ENCODE peak calls at places on chromosomes 3 and 15, in ten cellular contexts. N, I, V, L, K, T, C, R, Q and F are unnamed samples.

GRCh38 chr15:36960179-36960946 is 140.0 kb downstream of the MEIS2 start:
- DNase-seq in N (no peak), I (no peak), V (no peak), L (no peak), K (no peak), T (no peak), C (no peak), R (no peak), Q (no peak), F (no peak)

GRCh38 chr3:7371693-7372572 is 511.0 kb downstream of the GRM7 start:
- DNase-seq in N (no peak), I (no peak), V (no peak), L (no peak), K (no peak), T (no peak), C (no peak), R (no peak), Q (no peak), F (no peak)

GRCh38 chr15:66486887-66487286 is 10.7 kb downstream of the SNAPC5 start:
- DNase-seq in N (no peak), I (no peak), V (no peak), L (no peak), K (no peak), T (no peak), C (no peak), R (no peak), Q (no peak), F (no peak)

GRCh38 chr3:124640907-124641306 is 89.3 kb upstream of the UMPS start:
- DNase-seq in N (peak; percentile 18), I (no peak), V (no peak), L (no peak), K (no peak), T (no peak), C (no peak), R (no peak), Q (no peak), F (no peak)

GRCh38 chr3:100207886-100208285 is 52.9 kb upstream of the TBC1D23 start:
- DNase-seq in N (no peak), I (no peak), V (no peak), L (no peak), K (no peak), T (no peak), C (no peak), R (no peak), Q (no peak), F (no peak)

GRCh38 chr15:72358532-72359180 is 17.2 kb downstream of the HEXA start:
- DNase-seq in N (no peak), I (peak; percentile 46), V (peak; percentile 37), L (no peak), K (peak; percentile 53), T (peak; percentile 88), C (no peak), R (peak; percentile 71), Q (no peak), F (no peak)

GRCh38 chr3:53238051-53238850 is 17.6 kb downstream of the TKT start:
- DNase-seq in N (no peak), I (no peak), V (peak; percentile 51), L (no peak), K (peak; percentile 82), T (no peak), C (no peak), R (no peak), Q (no peak), F (no peak)

GRCh38 chr3:10008588-10009344 is 17.5 kb upstream of the FANCD2 start:
- DNase-seq in N (peak; percentile 87), I (peak; percentile 92), V (peak; percentile 96), L (peak; percentile 75), K (peak; percentile 64), T (peak; percentile 79), C (peak; percentile 90), R (peak; percentile 86), Q (no peak), F (peak; percentile 86)

GRCh38 chr15:57751177-57751800 is 44.8 kb downstream of the POLR2M start:
- DNase-seq in N (no peak), I (no peak), V (no peak), L (no peak), K (peak; percentile 47), T (no peak), C (peak; percentile 63), R (no peak), Q (no peak), F (no peak)

GRCh38 chr3:69113536-69113935 is 8.9 kb downstream of the LMOD3 start:
- DNase-seq in N (no peak), I (no peak), V (no peak), L (no peak), K (no peak), T (no peak), C (no peak), R (no peak), Q (no peak), F (no peak)

GRCh38 chr15:88529021-88529630 is 17.4 kb downstream of the DET1 start:
- DNase-seq in N (no peak), I (no peak), V (no peak), L (no peak), K (no peak), T (no peak), C (no peak), R (no peak), Q (no peak), F (no peak)

GRCh38 chr3:138371070-138371950 is 22.9 kb downstream of the MRAS start:
- DNase-seq in N (no peak), I (no peak), V (no peak), L (no peak), K (no peak), T (no peak), C (peak; percentile 19), R (no peak), Q (no peak), F (no peak)

GRCh38 chr3:43867673-43868072 is 176.9 kb downstream of the ABHD5 start:
- DNase-seq in N (no peak), I (no peak), V (no peak), L (no peak), K (no peak), T (no peak), C (no peak), R (no peak), Q (no peak), F (no peak)

DNA sequence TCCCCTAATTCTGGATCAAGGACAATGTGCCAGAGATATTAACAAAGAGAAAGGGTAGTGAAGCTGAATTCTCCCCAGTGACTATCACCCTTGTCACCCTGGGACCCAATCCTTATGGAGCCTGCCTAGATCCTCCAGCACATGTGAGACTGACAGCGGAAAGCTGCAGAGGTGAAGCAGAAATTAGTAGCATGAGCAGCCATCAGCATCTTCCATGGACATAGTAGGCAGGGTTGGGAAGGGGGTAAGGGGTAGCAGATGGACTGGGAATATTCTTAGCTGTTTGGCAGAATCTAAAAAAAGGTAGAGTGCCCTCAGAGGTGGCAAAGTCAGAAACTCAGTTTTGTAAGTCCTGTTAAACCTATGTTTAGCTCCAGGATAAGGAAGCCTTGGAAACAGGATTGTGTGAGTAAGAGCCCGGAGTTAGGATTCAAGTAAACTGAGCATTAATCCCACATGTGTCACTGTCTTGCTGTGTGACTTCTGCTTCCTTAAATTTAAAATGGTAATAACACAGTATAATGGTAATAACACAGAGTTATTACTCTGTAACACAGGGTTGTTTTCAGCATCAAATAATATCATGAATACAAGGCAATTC is 14.5 kb downstream of the GOLIM4 start:
- DNase-seq in N (no peak), I (no peak), V (no peak), L (no peak), K (no peak), T (no peak), C (no peak), R (no peak), Q (no peak), F (no peak)
- H3K27ac ChIP-seq in N (no peak overlapping the region), I (peak overlapping the region; percentile 34), V (no peak overlapping the region), L (no peak overlapping the region), K (no peak overlapping the region), T (no peak overlapping the region), C (no peak overlapping the region), R (no peak overlapping the region), Q (no peak overlapping the region), F (no peak overlapping the region)

DNA sequence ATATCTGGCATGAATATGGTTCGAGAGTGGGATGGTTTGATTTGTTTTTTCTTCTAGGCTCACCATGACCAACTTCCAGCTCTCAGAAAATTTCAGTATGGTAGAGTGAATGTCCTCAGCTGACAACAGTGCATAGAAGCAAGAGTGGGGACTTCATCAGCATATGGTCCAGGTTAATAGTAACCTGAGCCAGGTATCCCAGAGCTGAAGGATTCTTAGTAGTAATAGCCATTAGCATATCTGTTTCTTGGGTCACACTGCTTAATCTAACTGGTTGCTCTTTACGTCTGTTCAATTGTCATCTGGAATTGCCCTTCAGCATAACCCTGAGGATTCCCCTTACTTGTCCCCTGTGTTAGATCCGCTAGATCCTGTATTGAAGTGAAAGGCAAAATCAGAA is 151.8 kb downstream of the GMNC start:
- DNase-seq in N (no peak), I (no peak), V (no peak), L (no peak), K (no peak), T (no peak), C (no peak), R (no peak), Q (no peak), F (no peak)
- H3K27ac ChIP-seq in N (no peak overlapping the region), I (no peak overlapping the region), V (no peak overlapping the region), L (no peak overlapping the region), K (no peak overlapping the region), T (no peak overlapping the region), C (no peak overlapping the region), R (no peak overlapping the region), Q (no peak overlapping the region), F (no peak overlapping the region)

DNA sequence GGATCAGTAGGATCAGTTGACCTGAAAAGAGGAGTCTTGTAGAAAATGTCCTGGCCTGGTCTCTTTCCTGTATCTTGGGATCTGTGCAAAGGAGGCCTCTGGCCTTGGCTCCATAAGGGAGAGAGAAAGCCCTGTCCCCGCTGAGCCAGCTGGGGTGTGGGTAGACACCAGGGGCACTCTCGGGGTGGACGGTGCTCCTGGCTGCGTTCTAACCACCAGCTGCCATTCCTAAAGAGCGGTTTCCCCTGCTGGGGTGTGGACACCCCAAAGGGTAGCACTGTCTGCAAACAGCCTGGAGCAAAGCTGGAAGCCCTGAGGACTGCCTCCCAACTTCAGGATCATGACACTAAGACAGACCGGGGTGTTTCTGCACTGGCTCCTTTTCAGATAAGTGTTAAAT is 23.5 kb downstream of the SYNM start:
- DNase-seq in N (no peak), I (no peak), V (no peak), L (no peak), K (no peak), T (no peak), C (no peak), R (no peak), Q (no peak), F (no peak)
- H3K27ac ChIP-seq in N (no peak overlapping the region), I (peak overlapping the region; percentile 11), V (peak overlapping the region; percentile 35), L (no peak overlapping the region), K (peak overlapping the region; percentile 54), T (peak overlapping the region; percentile 97), C (no peak overlapping the region), R (peak overlapping the region; percentile 96), Q (no peak overlapping the region), F (no peak overlapping the region)

DNA sequence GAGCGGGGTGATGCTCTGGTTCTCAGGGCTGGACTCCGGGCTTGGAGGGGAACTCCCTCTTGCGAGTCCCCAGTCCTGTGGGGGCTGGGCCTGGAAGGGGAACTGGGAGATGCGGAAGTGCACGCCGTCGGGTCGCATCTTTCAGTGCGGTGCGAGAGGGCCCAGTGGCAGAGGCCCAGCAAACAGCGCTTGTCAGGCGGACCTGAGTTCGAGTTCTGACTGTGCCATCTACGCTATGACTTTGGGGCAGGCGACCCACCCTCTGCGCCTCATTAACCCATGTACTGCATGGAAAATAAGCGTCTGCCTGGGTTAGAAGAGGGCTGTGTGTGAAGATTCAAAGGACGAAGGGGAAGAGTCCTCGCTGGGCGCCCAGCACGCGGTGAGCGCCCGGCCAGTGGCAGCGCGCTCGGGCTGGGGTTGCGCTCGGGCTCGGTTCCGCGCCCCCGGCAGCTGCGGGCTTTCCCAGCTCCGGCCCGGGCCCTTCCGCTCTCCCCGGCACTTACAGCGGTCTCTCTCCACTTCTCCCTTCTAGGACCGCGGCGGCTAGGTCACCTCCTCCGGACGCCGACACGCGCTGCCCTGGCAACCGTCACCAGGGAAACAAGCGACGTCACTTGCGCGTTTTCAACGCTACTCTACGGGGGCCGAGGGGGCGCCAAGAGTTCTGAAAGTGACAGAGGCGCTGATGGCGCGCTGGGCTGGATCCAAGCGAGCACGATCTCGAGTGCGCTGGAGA is at the start of gene CCDC13:
- DNase-seq in N (peak; percentile 70), I (peak; percentile 97), V (peak; percentile 92), L (peak; percentile 81), K (peak; percentile 52), T (peak; percentile 89), C (peak; percentile 97), R (peak; percentile 97), Q (peak; percentile 64), F (peak; percentile 89)
- H3K27ac ChIP-seq in N (no peak within 1 kb of the TSS), I (peak within 1 kb of the TSS; percentile 75), V (peak within 1 kb of the TSS; percentile 74), L (no peak within 1 kb of the TSS), K (peak within 1 kb of the TSS; percentile 34), T (peak within 1 kb of the TSS; percentile 29), C (no peak within 1 kb of the TSS), R (no peak within 1 kb of the TSS), Q (no peak within 1 kb of the TSS), F (peak within 1 kb of the TSS; percentile 38)